ENCODE peak calls at places on chromosome 18, in eight cellular contexts. N is mammary epithelial cell, P is heart right ventricle, J is HFF-Myc, I is H9, C is pancreas, O is GM13976, L is AG09319. S is an unnamed sample.

GRCh38 chr18:57863706-57864105 is 60.6 kb upstream of the ATP8B1 start:
- DNase-seq in L (no peak), P (no peak), I (no peak), O (no peak), C (no peak), N (peak), J (no peak), S (no peak)

GRCh38 chr18:51537487-51537886 is 340.0 kb upstream of the MEX3C start:
- DNase-seq in C (peak), J (no peak), P (peak), O (no peak), L (no peak), I (peak), N (peak), S (no peak)

GRCh38 chr18:73985855-73986254 is 161.8 kb downstream of the FBXO15 start:
- DNase-seq in L (no peak), J (no peak), N (no peak), O (no peak), C (no peak), P (no peak), I (no peak), S (no peak)

GRCh38 chr18:78871631-78872030 is 108.0 kb upstream of the SALL3 start:
- DNase-seq in P (no peak), C (no peak), N (no peak), J (no peak), L (no peak), I (no peak), O (no peak), S (no peak)

GRCh38 chr18:51028201-51028805 is 1.7 kb upstream of the SMAD4 start:
- DNase-seq in J (no peak), N (no peak), C (no peak), O (peak), L (no peak), I (no peak), P (no peak), S (no peak)

GRCh38 chr18:41226186-41226585 is 728.8 kb upstream of the PIK3C3 start:
- DNase-seq in J (no peak), I (no peak), L (no peak), N (peak), O (no peak), C (no peak), P (no peak), S (no peak)

GRCh38 chr18:67266591-67267237 is 249.8 kb downstream of the DSEL start:
- DNase-seq in N (peak), O (no peak), P (no peak), C (no peak), L (peak), J (no peak), I (no peak), S (no peak)

GRCh38 chr18:58753976-58754375 is 82.7 kb downstream of the MALT1 start:
- DNase-seq in N (no peak), I (no peak), C (no peak), O (no peak), J (no peak), L (no peak), P (no peak), S (no peak)

GRCh38 chr18:36580266-36580665 is 248.5 kb downstream of the TPGS2 start:
- DNase-seq in I (no peak), N (peak), O (no peak), J (peak), L (peak), C (no peak), P (peak), S (no peak)

GRCh38 chr18:78242796-78243195 is 736.8 kb upstream of the SALL3 start:
- DNase-seq in N (no peak), I (no peak), J (no peak), C (no peak), P (peak), L (no peak), O (no peak), S (no peak)

GRCh38 chr18:58572181-58572580 is 56.7 kb downstream of the ALPK2 start:
- DNase-seq in O (no peak), L (peak), J (peak), C (no peak), P (no peak), N (peak), I (no peak), S (no peak)

GRCh38 chr18:33404244-33404873 is 36.2 kb downstream of the CCDC178 start:
- DNase-seq in N (no peak), L (no peak), J (no peak), I (no peak), C (no peak), P (no peak), O (peak), S (no peak)

GRCh38 chr18:31192086-31192776 is 29.6 kb upstream of the DSC1 start:
- DNase-seq in L (no peak), N (peak), C (no peak), O (no peak), J (no peak), P (no peak), I (no peak), S (no peak)

GRCh38 chr18:36157441-36157840 is 27.7 kb downstream of the ELP2 start:
- DNase-seq in J (no peak), I (no peak), C (no peak), O (no peak), P (no peak), N (no peak), L (no peak), S (no peak)

GRCh38 chr18:62280058-62280457 is 45.1 kb upstream of the TNFRSF11A start:
- DNase-seq in L (no peak), O (no peak), I (no peak), N (no peak), P (no peak), C (no peak), J (no peak), S (no peak)

GRCh38 chr18:56030060-56030459 is 442.1 kb upstream of the TCF4 start:
- DNase-seq in P (no peak), J (no peak), C (no peak), N (no peak), L (no peak), I (no peak), O (no peak), S (no peak)

GRCh38 chr18:38751897-38752296 is 1186.3 kb upstream of the CELF4 start:
- DNase-seq in N (peak), C (no peak), L (no peak), P (no peak), I (no peak), J (no peak), O (no peak), S (no peak)

GRCh38 chr18:37689841-37690240 is 124.2 kb upstream of the CELF4 start:
- DNase-seq in L (no peak), I (no peak), N (peak), O (no peak), J (no peak), C (no peak), P (no peak), S (no peak)

GRCh38 chr18:37684183-37684582 is 118.6 kb upstream of the CELF4 start:
- DNase-seq in O (no peak), I (peak), N (no peak), L (no peak), C (no peak), P (no peak), J (no peak), S (no peak)

DNA sequence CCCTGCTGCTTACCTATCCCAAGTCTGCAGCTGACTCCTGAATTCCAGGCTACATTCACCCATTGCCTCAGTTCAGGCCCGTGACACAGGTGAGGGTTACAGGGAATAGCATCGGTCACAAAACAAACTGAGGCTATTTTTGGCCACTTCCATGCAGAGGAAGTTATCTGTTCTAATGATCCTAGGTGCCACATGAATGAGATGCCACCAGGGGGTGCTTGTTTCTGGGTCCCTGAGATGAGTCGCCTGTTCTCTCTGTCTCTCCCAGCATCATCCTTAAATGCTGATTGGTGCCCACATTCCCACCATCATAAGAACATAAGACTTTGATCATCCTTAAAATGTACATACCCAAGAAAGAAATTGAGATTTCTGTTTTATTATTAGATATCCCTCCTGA is 119.0 kb upstream of the CELF4 start:
- DNase-seq in O (no peak), C (no peak), P (no peak), N (no peak), L (no peak), J (no peak), I (peak), S (no peak)
- TF ChIP-seq CTCF in O (no peak), C (no peak), P (no peak), N (no peak), L (no peak), J (no peak), I (peak), S (no peak)

DNA sequence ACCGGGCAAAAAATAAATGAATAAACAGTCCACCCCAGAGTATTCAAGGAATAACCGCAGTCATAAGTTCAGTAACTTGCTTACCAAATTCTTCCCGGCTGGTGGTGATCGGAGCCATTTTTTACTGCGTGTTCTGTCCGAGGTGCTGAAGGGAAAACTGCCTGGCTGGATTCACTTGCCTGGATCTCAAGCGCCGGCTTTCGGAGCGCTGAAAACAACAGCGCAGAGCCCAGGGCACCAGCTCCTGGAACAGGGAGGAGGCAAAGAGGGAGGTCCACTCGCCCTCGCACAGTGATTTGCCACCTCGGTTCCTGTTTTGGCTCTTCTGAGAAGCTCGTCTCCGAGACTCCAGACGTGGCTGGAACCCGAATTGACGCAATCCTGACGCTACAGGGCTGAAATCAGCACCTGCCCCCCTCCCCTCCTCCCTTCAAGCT is at the start of gene SYT4:
- DNase-seq in L (no peak), C (peak), I (peak), P (peak), J (no peak), N (peak), O (no peak), S (no peak)
- TF ChIP-seq CTCF in L (no peak), C (no peak), I (no peak), P (no peak), J (no peak), N (no peak), O (no peak), S (no peak)

GRCh38 chr18:13726228-13726971 is at the start of the genes FAM210A and RNMT:
- DNase-seq in J (peak), L (peak), P (peak), I (peak), N (peak), O (peak), C (peak), S (peak)
- TF ChIP-seq CTCF in J (no peak), L (no peak), P (no peak), I (no peak), N (peak), O (peak), C (no peak), S (no peak)

GRCh38 chr18:8006979-8007378 is 439.9 kb downstream of the PTPRM start:
- DNase-seq in J (no peak), I (no peak), N (no peak), P (no peak), O (no peak), C (no peak), L (no peak), S (no peak)

DNA sequence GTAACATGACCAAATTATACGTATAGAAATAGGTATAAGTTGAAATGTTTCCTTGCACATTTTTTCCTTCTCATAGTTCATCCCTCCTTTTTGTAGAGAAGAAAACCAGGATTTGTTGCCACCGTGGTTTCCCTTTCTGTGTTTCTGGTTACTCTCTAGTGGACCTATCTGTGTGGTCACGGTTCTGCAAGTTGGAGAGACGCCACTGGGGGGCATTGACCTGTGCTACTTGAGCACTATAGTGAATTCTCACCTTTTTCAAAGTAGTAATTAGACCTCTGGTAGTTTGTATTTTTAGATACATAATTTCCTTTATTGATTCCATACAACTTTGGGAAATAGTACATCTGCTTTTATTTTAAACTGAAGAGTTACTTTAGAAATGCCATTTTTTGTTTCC is 444.8 kb downstream of the PTPRM start:
- DNase-seq in I (peak), C (no peak), L (no peak), O (no peak), P (no peak), N (no peak), J (no peak), S (no peak)
- TF ChIP-seq CTCF in I (peak), C (no peak), L (no peak), O (no peak), P (no peak), N (no peak), J (peak), S (no peak)

GRCh38 chr18:9661564-9661963 is 46.5 kb upstream of the RAB31 start:
- DNase-seq in L (no peak), N (no peak), C (no peak), J (no peak), I (no peak), P (no peak), O (no peak), S (no peak)
- TF ChIP-seq CTCF in L (peak), N (peak), C (no peak), J (peak), I (peak), P (no peak), O (peak), S (no peak)

DNA sequence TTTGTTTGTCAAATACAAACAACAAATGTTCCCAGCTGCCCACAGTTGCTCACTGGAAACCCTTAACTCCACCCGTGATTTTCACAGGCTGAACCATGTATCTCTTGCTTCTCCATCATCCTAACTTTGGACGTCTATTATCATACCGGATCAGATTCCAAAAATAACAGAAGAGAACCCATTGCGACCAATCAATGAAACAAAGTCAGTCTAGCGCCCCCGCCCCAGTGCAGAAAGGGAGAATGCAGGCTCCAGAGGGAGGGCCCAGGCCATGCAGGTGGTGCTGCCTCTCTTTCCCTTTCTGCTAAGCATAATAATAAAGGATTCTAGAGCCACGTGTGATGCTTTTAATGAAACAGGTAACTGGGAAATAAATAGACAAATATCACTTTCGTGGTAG is 24.1 kb downstream of the COLEC12 start:
- DNase-seq in C (no peak), P (no peak), J (no peak), O (no peak), I (no peak), L (no peak), N (no peak), S (no peak)
- TF ChIP-seq CTCF in C (no peak), P (no peak), J (no peak), O (no peak), I (no peak), L (no peak), N (no peak), S (no peak)

DNA sequence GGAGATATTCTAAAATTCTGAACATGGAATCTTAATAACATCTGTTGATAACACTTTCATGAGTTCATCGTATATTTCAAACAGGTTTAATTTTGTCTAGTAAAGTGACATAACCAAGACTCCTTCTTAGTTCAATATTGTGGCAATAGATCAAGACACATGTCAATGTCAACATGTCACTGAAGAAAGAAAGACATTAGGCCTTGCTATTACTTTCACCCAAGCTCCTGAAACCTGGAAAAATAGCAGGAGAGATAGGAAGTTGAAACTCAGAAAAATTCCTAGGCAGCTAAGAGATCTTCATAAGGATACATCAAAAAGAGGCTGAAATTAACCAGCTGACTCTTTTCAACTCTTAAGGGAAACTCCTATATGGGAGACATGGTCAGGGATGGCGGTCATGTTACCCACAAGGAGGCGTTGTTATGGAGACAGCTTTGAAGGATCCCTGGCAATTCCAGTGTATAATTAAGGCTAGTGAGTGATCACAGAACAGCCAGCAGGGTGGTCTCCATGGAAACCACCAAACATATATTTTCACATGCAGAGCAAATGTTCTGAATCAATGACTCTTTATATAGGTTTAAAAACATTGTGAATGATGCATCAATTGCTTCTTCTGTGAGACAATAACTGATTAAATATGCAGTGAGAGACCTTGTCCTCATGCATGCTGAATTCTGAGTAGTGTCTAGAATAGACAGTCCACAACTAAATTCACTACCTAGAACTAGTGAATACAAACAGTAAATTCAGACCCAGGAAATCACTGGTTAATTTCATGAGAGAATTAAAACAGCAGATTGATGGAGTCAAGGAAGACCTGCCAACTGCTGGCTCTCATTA is 115.3 kb upstream of the RIOK3 start:
- DNase-seq in O (no peak), P (no peak), L (no peak), N (peak), C (no peak), J (no peak), I (no peak), S (no peak)
- TF ChIP-seq CTCF in O (no peak), P (no peak), L (no peak), N (no peak), C (no peak), J (no peak), I (peak), S (no peak)

GRCh38 chr18:24840640-24841039 is 380.2 kb downstream of the HRH4 start:
- DNase-seq in J (no peak), L (no peak), N (no peak), O (no peak), P (no peak), C (no peak), I (no peak), S (no peak)

GRCh38 chr18:24841536-24841935 is 381.1 kb downstream of the HRH4 start:
- DNase-seq in P (no peak), I (no peak), O (no peak), N (no peak), L (no peak), C (no peak), J (no peak), S (no peak)

GRCh38 chr18:24843123-24843522 is 382.7 kb downstream of the HRH4 start:
- DNase-seq in P (no peak), J (no peak), I (no peak), O (no peak), L (no peak), C (no peak), N (no peak), S (no peak)

GRCh38 chr18:24850532-24850931 is 390.1 kb downstream of the HRH4 start:
- DNase-seq in P (no peak), L (no peak), I (no peak), N (no peak), O (no peak), C (no peak), J (no peak), S (no peak)

GRCh38 chr18:24846133-24846532 is 385.7 kb downstream of the HRH4 start:
- DNase-seq in P (no peak), O (no peak), N (no peak), C (no peak), I (no peak), L (no peak), J (no peak), S (no peak)
- TF ChIP-seq CTCF in P (no peak), O (no peak), N (no peak), C (no peak), I (no peak), L (no peak), J (no peak), S (no peak)